ENCODE peak calls at places on chromosomes 5 and 9, in six cellular contexts. H is activated CD8-positive, alpha-beta T cell treated with anti-CD3 and anti-CD28 coated beads for 36 hours; N is BJ; S is AG09309; O is PC-9; B is brain microvascular endothelial cell. T is an unnamed sample.

GRCh38 chr9:134492281-134492691 is 149.3 kb upstream of the COL5A1 start:
- DNase-seq in O (no peak), B (peak), N (peak), H (no peak), S (peak), T (no peak)

GRCh38 chr5:126544087-126544740 is 50.8 kb downstream of the ALDH7A1 start:
- DNase-seq in B (peak), H (peak), S (no peak), N (no peak), O (no peak), T (no peak)

GRCh38 chr5:132815454-132815853 is 2.4 kb downstream of the SOWAHA start:
- DNase-seq in N (no peak), O (no peak), H (no peak), B (no peak), S (no peak), T (no peak)

GRCh38 chr5:169753795-169754194 is 116.7 kb downstream of the DOCK2 start:
- DNase-seq in H (no peak), O (no peak), N (no peak), S (peak), B (no peak), T (no peak)

GRCh38 chr5:2754621-2755370 is 3.3 kb upstream of the IRX2 start:
- DNase-seq in H (no peak), B (no peak), O (no peak), S (no peak), N (no peak), T (peak)

GRCh38 chr5:174327317-174327864 is 281.9 kb downstream of the NSG2 start:
- DNase-seq in B (peak), N (no peak), S (peak), H (peak), O (no peak), T (no peak)

GRCh38 chr9:113205449-113206247 is 15.4 kb downstream of the FKBP15 start:
- DNase-seq in N (no peak), B (no peak), H (no peak), O (no peak), S (no peak), T (no peak)

GRCh38 chr9:109971226-109971625 is 191.2 kb downstream of the PALM2AKAP2 start:
- DNase-seq in H (no peak), B (no peak), S (no peak), N (no peak), O (no peak), T (no peak)

GRCh38 chr9:113943112-113944009 is 67.3 kb downstream of the ZNF618 start:
- DNase-seq in O (no peak), H (no peak), S (no peak), B (no peak), N (no peak), T (no peak)

GRCh38 chr5:148972958-148973357 is 89.9 kb downstream of the SH3TC2 start:
- DNase-seq in H (no peak), B (peak), O (peak), S (peak), N (peak), T (no peak)
- TF ChIP-seq CTCF in H (no peak), B (peak), O (no peak), S (peak), N (peak), T (no peak)

GRCh38 chr9:137368431-137369110 is 54.4 kb downstream of the EXD3 start:
- DNase-seq in O (no peak), H (no peak), S (no peak), B (no peak), N (no peak), T (no peak)
- TF ChIP-seq CTCF in O (no peak), H (no peak), S (no peak), B (no peak), N (no peak), T (no peak)

GRCh38 chr9:79567671-79568098 is 4.1 kb upstream of the TLE4 start:
- DNase-seq in S (no peak), O (no peak), H (no peak), N (no peak), B (no peak), T (no peak)
- TF ChIP-seq CTCF in S (no peak), O (no peak), H (no peak), N (peak), B (no peak), T (no peak)

GRCh38 chr5:107010060-107010459 is 660.7 kb downstream of the EFNA5 start:
- DNase-seq in O (no peak), B (no peak), N (no peak), S (no peak), H (no peak), T (no peak)

GRCh38 chr5:107012371-107012770 is 658.4 kb downstream of the EFNA5 start:
- DNase-seq in S (no peak), B (no peak), O (no peak), H (no peak), N (no peak), T (no peak)

GRCh38 chr5:107005653-107006052 is 665.1 kb downstream of the EFNA5 start:
- DNase-seq in O (no peak), N (no peak), S (no peak), B (no peak), H (no peak), T (no peak)

GRCh38 chr5:107011530-107012115 is 659.1 kb downstream of the EFNA5 start:
- DNase-seq in B (peak), N (no peak), O (no peak), S (no peak), H (no peak), T (no peak)
- TF ChIP-seq CTCF in B (no peak), N (no peak), O (no peak), S (no peak), H (no peak), T (no peak)

GRCh38 chr5:111165058-111165457 is 59.1 kb upstream of the CAMK4 start:
- DNase-seq in N (no peak), O (no peak), S (no peak), B (no peak), H (no peak), T (no peak)

GRCh38 chr5:111163000-111163399 is 61.2 kb upstream of the CAMK4 start:
- DNase-seq in O (no peak), H (peak), N (no peak), B (no peak), S (no peak), T (no peak)

GRCh38 chr5:111158105-111158744 is 66.0 kb upstream of the CAMK4 start:
- DNase-seq in O (peak), N (peak), S (no peak), H (peak), B (peak), T (peak)

GRCh38 chr5:111159845-111160244 is 64.3 kb upstream of the CAMK4 start:
- DNase-seq in H (peak), S (no peak), O (no peak), N (no peak), B (no peak), T (no peak)
- TF ChIP-seq CTCF in H (no peak), S (no peak), O (no peak), N (no peak), B (no peak), T (no peak)

GRCh38 chr5:179187229-179187678 is 127.1 kb downstream of the ZNF354C start:
- DNase-seq in B (peak), O (no peak), N (no peak), S (no peak), H (no peak), T (no peak)
- TF ChIP-seq CTCF in B (peak), O (no peak), N (peak), S (no peak), H (no peak), T (no peak)

T was measured in breast epithelium.